ENCODE peak calls at places on chromosomes 12 and 14, in four cellular contexts. F is PC-3, M is K562, R is astrocyte. G is an unnamed sample.

GRCh38 chr14:34700622-34701130 is 13.7 kb downstream of the CFL2 start:
- DNase-seq in F (peak; percentile 43), M (no peak), R (no peak), G (no peak)

GRCh38 chr12:25578739-25579138 is 25.7 kb upstream of the LMNTD1 start:
- DNase-seq in F (no peak), M (no peak), R (no peak), G (no peak)

GRCh38 chr12:104154286-104154685 is 16.3 kb upstream of the NFYB start:
- DNase-seq in F (no peak), M (no peak), R (no peak), G (no peak)

GRCh38 chr14:64841772-64842490 is 37.8 kb downstream of the SPTB start:
- DNase-seq in F (no peak), M (peak; percentile 75), R (no peak), G (no peak)

GRCh38 chr12:103333676-103334075 is 162.1 kb downstream of the C12orf42 start:
- DNase-seq in F (no peak), M (no peak), R (no peak), G (no peak)

GRCh38 chr12:71727958-71728357 is 26.7 kb upstream of the RAB21 start:
- DNase-seq in F (no peak), M (no peak), R (no peak), G (no peak)

GRCh38 chr14:23183479-23183878 is at the start of gene SLC7A8:
- DNase-seq in F (peak; percentile 21), M (no peak), R (no peak), G (peak; percentile 77)

GRCh38 chr14:83463500-83464098 is 1929.9 kb upstream of the SEL1L start:
- DNase-seq in F (peak; percentile 46), M (peak; percentile 2), R (no peak), G (peak; percentile 53)

GRCh38 chr12:12398026-12398859 is 41.4 kb downstream of the BORCS5 start:
- DNase-seq in F (peak; percentile 92), M (no peak), R (peak; percentile 98), G (no peak)

GRCh38 chr12:108567974-108568652 is 5.7 kb downstream of the ISCU start:
- DNase-seq in F (no peak), M (no peak), R (peak; percentile 68), G (no peak)

GRCh38 chr12:86138770-86139169 is 117.4 kb downstream of the MGAT4C start:
- DNase-seq in F (no peak), M (no peak), R (no peak), G (no peak)

GRCh38 chr12:111942557-111942956 is 70.4 kb downstream of the TMEM116 start:
- DNase-seq in F (peak; percentile 94), M (no peak), R (peak; percentile 75), G (no peak)

GRCh38 chr12:52865090-52865944 is 16.5 kb upstream of the KRT78 start:
- DNase-seq in F (peak; percentile 87), M (peak; percentile 74), R (peak; percentile 39), G (peak; percentile 96)

GRCh38 chr12:122947352-122947792 is 18.9 kb downstream of the ABCB9 start:
- DNase-seq in F (no peak), M (no peak), R (no peak), G (no peak)

GRCh38 chr12:104486416-104486815 is 29.7 kb downstream of the CHST11 start:
- DNase-seq in F (no peak), M (no peak), R (no peak), G (no peak)

GRCh38 chr12:82838827-82839226 is 152.1 kb downstream of the TMTC2 start:
- DNase-seq in F (no peak), M (no peak), R (no peak), G (no peak)

GRCh38 chr14:21039585-21040369 is 2.4 kb upstream of the RNASE7 start:
- DNase-seq in F (peak; percentile 62), M (peak; percentile 64), R (peak; percentile 45), G (peak; percentile 61)

GRCh38 chr12:104668274-104668718 is 211.5 kb downstream of the CHST11 start:
- DNase-seq in F (no peak), M (peak; percentile 19), R (peak; percentile 57), G (no peak)

GRCh38 chr12:120771097-120771496 is 45.5 kb downstream of the ACADS start:
- DNase-seq in F (no peak), M (no peak), R (no peak), G (no peak)
- H4K20me1 ChIP-seq in F (no peaks in the 10 kb centered on the region), M (no peaks in the 10 kb centered on the region), R (peaks cover 24% of the 10 kb centered on the region), G (no peaks in the 10 kb centered on the region)

DNA sequence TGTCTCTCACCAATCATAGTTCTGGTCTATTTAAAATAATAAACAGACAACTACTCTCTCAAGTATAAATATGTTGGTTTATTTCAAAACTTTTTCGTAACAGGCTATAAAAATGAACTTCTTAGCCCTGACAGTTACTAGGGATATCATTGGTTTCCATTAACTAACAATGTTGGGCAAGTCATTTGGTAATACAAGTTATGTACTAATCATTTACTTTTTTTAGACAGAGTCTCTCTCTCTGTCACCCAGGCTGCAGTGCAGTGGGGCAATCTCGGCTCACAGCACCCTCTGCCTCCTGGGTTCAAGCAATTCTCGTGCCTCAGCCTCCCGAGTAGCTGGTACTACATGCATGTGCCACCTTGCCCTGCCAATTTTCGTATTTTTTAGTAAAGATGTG is 14.6 kb upstream of the KANSL2 start:
- DNase-seq in F (no peak), M (no peak), R (no peak), G (no peak)
- H4K20me1 ChIP-seq in F (peaks cover 4% of the 10 kb centered on the region), M (peaks cover 14% of the 10 kb centered on the region), R (peaks cover 19% of the 10 kb centered on the region), G (no peaks in the 10 kb centered on the region)

GRCh38 chr12:132825861-132826260 is 2.8 kb downstream of the GOLGA3 start:
- DNase-seq in F (no peak), M (no peak), R (no peak), G (no peak)

GRCh38 chr12:132827763-132828703 is 636 bp downstream of the GOLGA3 start:
- DNase-seq in F (peak; percentile 77), M (peak; percentile 26), R (peak; percentile 81), G (no peak)

GRCh38 chr12:132828706-132829534 is at the start of gene GOLGA3:
- DNase-seq in F (peak; percentile 95), M (peak; percentile 98), R (peak; percentile 91), G (peak; percentile 98)

GRCh38 chr12:132825089-132825488 is 3.6 kb downstream of the GOLGA3 start:
- DNase-seq in F (no peak), M (no peak), R (no peak), G (no peak)

DNA sequence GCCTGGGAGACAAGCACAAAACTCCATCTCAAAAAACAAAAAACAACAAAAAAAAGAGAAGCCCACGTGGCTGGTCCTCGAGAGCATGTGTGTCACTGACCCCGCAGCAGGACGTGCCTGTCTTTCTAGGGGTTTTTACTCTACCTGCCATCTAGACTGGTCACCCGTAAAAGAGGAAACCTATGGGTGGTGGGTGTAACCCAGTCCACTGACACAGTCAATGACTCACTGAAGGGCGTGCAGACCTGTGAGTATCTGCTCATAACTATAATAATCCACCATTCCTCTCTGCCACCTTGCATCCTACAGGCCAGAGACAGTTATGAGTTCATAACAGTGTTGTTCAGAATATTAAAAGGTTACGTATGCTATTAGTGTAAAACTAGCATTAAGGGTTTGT is 4.6 kb downstream of the GOLGA3 start:
- DNase-seq in F (peak; percentile 47), M (no peak), R (no peak), G (no peak)
- H4K20me1 ChIP-seq in F (peaks cover 39% of the 10 kb centered on the region), M (peaks cover 13% of the 10 kb centered on the region), R (peaks cover 77% of the 10 kb centered on the region), G (no peaks in the 10 kb centered on the region)

DNA sequence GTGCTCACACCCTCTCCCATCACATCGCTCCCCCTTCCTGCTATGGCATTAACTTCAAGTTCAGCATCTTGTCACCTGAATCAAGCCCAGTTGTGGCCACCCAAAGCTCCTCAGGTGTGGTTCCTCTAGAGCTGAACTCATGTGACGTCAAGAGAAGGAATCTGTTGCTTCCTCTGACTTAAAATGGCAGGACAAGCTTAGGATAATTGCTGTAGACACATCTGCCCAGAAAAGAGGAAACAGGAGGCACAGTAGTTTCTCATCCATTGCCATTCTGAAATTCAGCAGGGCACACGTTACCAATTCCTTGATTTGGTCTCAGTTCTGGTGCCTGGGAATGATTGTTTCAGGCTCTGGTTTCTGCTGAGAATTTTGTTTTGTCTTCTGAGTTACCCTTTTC is 52.1 kb downstream of the RCOR1 start:
- DNase-seq in F (no peak), M (no peak), R (no peak), G (no peak)
- H4K20me1 ChIP-seq in F (peaks cover 61% of the 10 kb centered on the region), M (peaks cover 19% of the 10 kb centered on the region), R (peaks cover 91% of the 10 kb centered on the region), G (no peaks in the 10 kb centered on the region)

DNA sequence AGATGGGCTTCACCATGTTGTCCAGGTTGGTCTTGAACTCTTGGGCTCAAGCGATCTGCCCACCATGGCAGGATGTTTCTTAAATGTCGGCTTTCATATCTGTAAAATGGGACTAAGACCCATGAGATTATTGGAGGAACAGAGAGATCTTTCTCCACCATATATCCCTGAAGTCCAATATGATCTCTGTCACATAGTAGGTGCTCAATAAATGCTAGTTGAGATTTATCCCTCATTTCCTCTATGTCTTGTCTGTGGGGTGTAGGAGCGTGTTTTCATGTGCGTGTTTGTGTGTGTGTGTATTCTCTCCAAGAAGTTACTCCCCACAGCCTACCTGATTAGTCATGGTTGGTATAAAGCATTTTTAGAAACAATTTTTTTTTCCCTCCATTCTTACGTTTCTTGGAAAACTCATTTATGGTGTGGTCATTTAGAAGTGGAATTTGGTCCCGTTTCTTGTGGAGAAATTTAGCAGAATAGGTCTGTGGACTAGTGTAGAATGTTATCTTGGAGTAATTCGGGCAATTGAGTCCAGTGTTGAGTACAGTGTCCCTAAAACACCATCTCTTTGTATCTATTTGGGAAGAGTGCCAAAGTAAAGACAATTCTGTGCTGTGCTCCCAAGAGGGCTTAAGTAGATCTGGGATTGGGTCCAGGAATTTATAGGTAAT is 4.3 kb downstream of the STRAP start:
- DNase-seq in F (peak; percentile 18), M (no peak), R (peak; percentile 48), G (no peak)
- H4K20me1 ChIP-seq in F (peaks cover 51% of the 10 kb centered on the region), M (peaks cover 6% of the 10 kb centered on the region), R (peaks cover 78% of the 10 kb centered on the region), G (no peaks in the 10 kb centered on the region)

DNA sequence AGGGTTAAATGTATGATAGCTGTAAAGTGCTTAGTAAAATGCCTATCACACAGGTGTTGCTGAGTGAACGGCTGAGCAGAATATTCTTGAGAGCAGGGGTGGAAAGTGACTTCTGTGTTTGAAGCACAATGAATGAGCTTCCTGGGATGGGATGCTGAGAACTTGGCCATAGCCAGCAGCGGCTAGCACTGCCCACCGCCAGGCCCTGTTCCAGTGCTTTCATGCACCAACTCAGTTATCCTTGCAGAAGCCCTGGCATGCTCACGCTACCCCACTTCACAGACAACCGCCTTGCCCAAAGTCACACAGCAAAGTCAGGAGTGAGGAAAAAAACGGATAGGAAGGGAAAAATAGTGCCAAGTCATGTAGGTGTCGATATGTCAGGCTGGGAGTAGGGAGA is 10.9 kb downstream of the DYNC1H1 start:
- DNase-seq in F (no peak), M (no peak), R (no peak), G (no peak)
- H4K20me1 ChIP-seq in F (no peaks in the 10 kb centered on the region), M (peaks cover 7% of the 10 kb centered on the region), R (peaks cover 41% of the 10 kb centered on the region), G (no peaks in the 10 kb centered on the region)

DNA sequence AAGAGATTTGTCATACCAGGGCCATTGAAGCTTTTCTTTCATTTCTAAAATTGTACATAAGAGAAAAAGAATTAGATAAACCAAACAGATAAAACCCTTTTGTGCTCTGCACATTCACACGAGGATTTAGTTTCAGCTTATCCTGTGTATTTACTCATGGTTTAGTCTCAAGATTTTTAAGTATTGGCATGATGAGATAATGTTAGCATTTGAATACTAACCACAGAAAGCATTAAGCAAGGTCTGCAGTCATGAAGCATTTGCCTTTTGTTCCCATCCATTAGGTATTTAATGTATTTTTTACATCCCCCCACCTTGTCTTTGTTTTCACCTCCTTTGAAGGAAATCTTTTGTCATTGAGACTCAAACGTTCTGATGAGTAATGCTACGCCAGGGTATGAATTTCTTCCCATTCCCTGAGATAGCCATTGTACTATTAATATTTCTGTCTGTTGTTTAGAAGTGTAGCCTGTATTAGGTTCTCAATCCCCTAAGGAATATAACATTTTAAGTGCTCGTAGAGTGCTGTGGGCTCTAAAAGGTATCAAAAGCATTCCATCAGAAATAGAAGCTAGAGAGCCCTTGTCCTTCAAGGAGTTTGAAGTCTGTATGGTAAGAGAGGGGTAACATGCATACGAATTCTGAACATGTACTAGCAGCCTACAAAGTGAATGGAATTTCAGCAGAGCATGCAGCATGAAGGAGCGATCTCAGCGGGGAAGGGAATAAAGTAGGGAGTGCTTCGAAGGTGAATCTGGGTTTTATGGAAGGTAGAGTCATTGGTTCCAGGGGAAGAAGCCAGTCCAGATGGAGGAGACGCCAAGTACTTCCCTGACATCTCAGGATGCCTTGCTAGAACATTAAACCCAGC is 22.3 kb downstream of the CRADD start:
- DNase-seq in F (peak; percentile 84), M (no peak), R (peak; percentile 96), G (no peak)
- H4K20me1 ChIP-seq in F (no peaks in the 10 kb centered on the region), M (no peaks in the 10 kb centered on the region), R (no peaks in the 10 kb centered on the region), G (no peaks in the 10 kb centered on the region)